ENCODE peak calls at places on chromosome 18, in four cellular contexts. V is aorta, A is hepatocyte, M is IMR-90. X is an unnamed sample. For H3K4me1, the result is how much of the 10 kb centered on the place peaks cover.

GRCh38 chr18:69518989-69519388 is 118.3 kb downstream of the DOK6 start:
- DNase-seq in V (no peak), A (no peak), M (peak), X (no peak)

GRCh38 chr18:80033181-80034067 is 810 bp upstream of the RBFA start:
- DNase-seq in V (no peak), A (no peak), M (peak), X (no peak)

GRCh38 chr18:31100598-31101147 is 1.5 kb downstream of the DSC2 start:
- DNase-seq in V (no peak), A (peak), M (no peak), X (no peak)

GRCh38 chr18:25453556-25454269 is 101.7 kb upstream of the ZNF521 start:
- DNase-seq in V (no peak), A (peak), M (peak), X (no peak)

GRCh38 chr18:45687617-45688016 is 36.4 kb upstream of the SLC14A1 start:
- DNase-seq in V (no peak), A (no peak), M (no peak), X (no peak)

GRCh38 chr18:46623541-46623940 is 33.5 kb downstream of the LOXHD1 start:
- DNase-seq in V (peak), A (no peak), M (no peak), X (peak)

GRCh38 chr18:76688724-76689472 is 133.5 kb upstream of the ZNF236 start:
- DNase-seq in V (no peak), A (no peak), M (no peak), X (no peak)

GRCh38 chr18:31497711-31498449 is at the start of gene DSG2:
- DNase-seq in V (peak), A (peak), M (no peak), X (peak)

GRCh38 chr18:52572036-52572750 is 232.2 kb downstream of the DCC start:
- DNase-seq in V (no peak), A (no peak), M (no peak), X (no peak)

GRCh38 chr18:26723986-26724385 is 141.5 kb downstream of the AQP4 start:
- DNase-seq in V (no peak), A (no peak), M (no peak), X (no peak)

GRCh38 chr18:79221136-79221535 is 151.9 kb downstream of the ATP9B start:
- DNase-seq in V (no peak), A (no peak), M (no peak), X (peak)

GRCh38 chr18:74929110-74929509 is 279.8 kb downstream of the PTGR3 start:
- DNase-seq in V (no peak), A (no peak), M (no peak), X (peak)

GRCh38 chr18:79733135-79733609 is 53.6 kb downstream of the CTDP1 start:
- DNase-seq in V (peak), A (no peak), M (no peak), X (no peak)

GRCh38 chr18:25875574-25875973 is 214.8 kb downstream of the SS18 start:
- DNase-seq in V (no peak), A (no peak), M (no peak), X (no peak)

GRCh38 chr18:64994370-64994769 is 756.4 kb upstream of the CDH7 start:
- DNase-seq in V (no peak), A (no peak), M (no peak), X (no peak)

GRCh38 chr18:24805156-24805555 is 344.7 kb downstream of the HRH4 start:
- DNase-seq in V (no peak), A (no peak), M (no peak), X (no peak)

GRCh38 chr18:78587096-78587495 is 392.5 kb upstream of the SALL3 start:
- DNase-seq in V (no peak), A (no peak), M (no peak), X (no peak)

GRCh38 chr18:58856881-58857280 is 7.8 kb upstream of the ZNF532 start:
- DNase-seq in V (no peak), A (no peak), M (peak), X (no peak)

GRCh38 chr18:11657554-11657953 is 31.5 kb upstream of the GNAL start:
- DNase-seq in V (no peak), A (no peak), M (no peak), X (no peak)

GRCh38 chr18:34222025-34222395 is 2.7 kb downstream of the NOL4 start:
- DNase-seq in V (peak), A (peak), M (no peak), X (peak)
- H3K4me3 ChIP-seq in V (peak), A (peak), M (no peak), X (peak)

GRCh38 chr18:48836806-48837615 is 113.8 kb downstream of the SMAD7 start:
- DNase-seq in V (peak), A (no peak), M (no peak), X (no peak)
- H3K4me1 ChIP-seq in V (under half), A (half or more), M (under half), X (under half)

GRCh38 chr18:40412410-40412809 is 1542.6 kb upstream of the PIK3C3 start:
- DNase-seq in V (no peak), A (no peak), M (no peak), X (no peak)

GRCh38 chr18:40415821-40416220 is 1539.2 kb upstream of the PIK3C3 start:
- DNase-seq in V (no peak), A (no peak), M (no peak), X (no peak)

GRCh38 chr18:40414155-40414754 is 1540.8 kb upstream of the PIK3C3 start:
- DNase-seq in V (no peak), A (no peak), M (peak), X (no peak)

GRCh38 chr18:40415224-40415791 is 1539.7 kb upstream of the PIK3C3 start:
- DNase-seq in V (no peak), A (no peak), M (no peak), X (no peak)

GRCh38 chr18:40413160-40413559 is 1541.9 kb upstream of the PIK3C3 start:
- DNase-seq in V (no peak), A (peak), M (peak), X (no peak)
- H3K4me3 ChIP-seq in V (no peak), A (no peak), M (no peak), X (no peak)

GRCh38 chr18:57776354-57776753 is 26.8 kb downstream of the ATP8B1 start:
- DNase-seq in V (no peak), A (no peak), M (no peak), X (no peak)
- H3K4me1 ChIP-seq in V (under half), A (under half), M (under half), X (under half)

GRCh38 chr18:13447621-13448020 is 229.1 kb downstream of the LDLRAD4 start:
- DNase-seq in V (peak), A (peak), M (peak), X (no peak)
- H3K4me3 ChIP-seq in V (no peak), A (no peak), M (no peak), X (no peak)

DNA sequence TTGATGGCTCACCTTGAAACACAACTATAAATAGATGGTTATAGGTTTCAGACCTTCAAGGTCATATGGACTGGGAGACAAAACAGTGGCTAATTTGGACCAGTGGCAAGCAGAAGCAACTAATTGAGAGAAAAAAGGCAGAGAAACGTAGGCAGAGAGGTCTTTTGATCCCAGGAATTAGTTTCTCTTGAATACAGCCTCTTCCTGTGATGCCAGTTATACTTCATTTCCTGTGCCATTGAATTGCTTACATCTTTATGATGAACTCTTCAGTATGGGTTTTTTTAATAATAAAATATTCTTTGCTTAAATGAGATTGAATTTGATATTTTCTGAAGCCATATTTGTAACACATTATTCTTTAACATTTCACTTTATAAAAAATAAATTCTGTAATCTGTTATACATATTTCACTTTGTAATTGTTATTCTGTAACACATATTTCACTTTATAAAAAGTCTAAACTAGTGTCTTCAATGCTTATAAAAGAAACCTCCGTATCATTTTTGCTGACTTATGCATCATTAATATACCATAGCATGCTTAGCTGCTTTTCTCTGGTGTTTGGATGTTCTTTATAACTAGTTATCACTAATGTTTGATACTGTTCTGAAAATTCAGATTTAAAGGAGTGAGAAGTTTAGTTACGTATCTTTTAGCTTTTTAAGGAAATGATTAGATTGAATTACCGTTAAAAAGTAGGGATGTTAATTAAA is 8.9 kb downstream of the VAPA start:
- DNase-seq in V (no peak), A (no peak), M (no peak), X (no peak)
- H3K4me1 ChIP-seq in V (under half), A (under half), M (under half), X (under half)

DNA sequence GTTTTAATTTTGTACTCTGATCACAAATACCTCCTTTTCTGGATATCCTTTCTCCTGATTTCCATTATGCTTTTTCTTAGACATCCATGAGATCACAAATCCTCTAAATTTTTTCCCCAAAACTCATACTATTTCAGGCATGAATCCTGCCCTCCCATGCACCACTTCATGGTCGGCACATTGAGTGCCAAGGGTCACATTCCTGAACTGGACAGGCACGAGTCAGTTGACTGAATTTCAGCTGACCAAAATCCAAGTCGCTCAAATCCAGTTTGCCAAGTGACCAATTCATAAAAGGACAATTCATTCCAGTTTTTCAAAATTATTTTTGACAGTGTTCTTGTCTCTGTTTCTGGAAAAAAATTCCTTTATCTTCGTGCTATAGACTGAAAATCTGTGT is 22.1 kb downstream of the DYNAP start:
- DNase-seq in V (no peak), A (no peak), M (no peak), X (no peak)
- H3K4me3 ChIP-seq in V (no peak), A (no peak), M (no peak), X (no peak)

X was measured in BE2C.